ENCODE peak calls at places on chromosomes 13 and 19, in eight cellular contexts. One of them, this sample, is unnamed.

GRCh38 chr13:71785361-71785760 is 81.6 kb downstream of the DACH1 start:
- DNase-seq in activated CD8-positive, alpha-beta memory T cell treated with anti-CD3 and anti-CD28 coated beads for 1 hour: no peak
- DNase-seq in fibroblast of lung: no peak
- DNase-seq in lung microvascular endothelial cell: no peak
- DNase-seq in HFF-Myc: no peak
- DNase-seq in non-pigmented ciliary epithelial cell: no peak
- DNase-seq in ovary: no peak
- DNase-seq in SK-N-MC: no peak
- DNase-seq in this sample: no peak

GRCh38 chr13:28327761-28328607 is 166.9 kb downstream of the FLT1 start:
- DNase-seq in SK-N-MC: no peak
- DNase-seq in fibroblast of lung: no peak
- DNase-seq in HFF-Myc: no peak
- DNase-seq in non-pigmented ciliary epithelial cell: no peak
- DNase-seq in ovary: no peak
- DNase-seq in activated CD8-positive, alpha-beta memory T cell treated with anti-CD3 and anti-CD28 coated beads for 1 hour: no peak
- DNase-seq in lung microvascular endothelial cell: no peak
- DNase-seq in this sample: no peak

GRCh38 chr19:29277107-29277506 is 64.2 kb upstream of the UQCRFS1 start:
- DNase-seq in ovary: no peak
- DNase-seq in SK-N-MC: no peak
- DNase-seq in HFF-Myc: no peak
- DNase-seq in lung microvascular endothelial cell: no peak
- DNase-seq in non-pigmented ciliary epithelial cell: no peak
- DNase-seq in activated CD8-positive, alpha-beta memory T cell treated with anti-CD3 and anti-CD28 coated beads for 1 hour: peak; percentile 13
- DNase-seq in fibroblast of lung: no peak
- DNase-seq in this sample: no peak

GRCh38 chr13:99221567-99222239 is 21.0 kb downstream of the UBAC2 start:
- DNase-seq in fibroblast of lung: no peak
- DNase-seq in HFF-Myc: no peak
- DNase-seq in non-pigmented ciliary epithelial cell: no peak
- DNase-seq in activated CD8-positive, alpha-beta memory T cell treated with anti-CD3 and anti-CD28 coated beads for 1 hour: no peak
- DNase-seq in lung microvascular endothelial cell: no peak
- DNase-seq in ovary: no peak
- DNase-seq in SK-N-MC: no peak
- DNase-seq in this sample: no peak

GRCh38 chr19:6891761-6892385 is 4.5 kb downstream of the ADGRE1 start:
- DNase-seq in ovary: no peak
- DNase-seq in non-pigmented ciliary epithelial cell: no peak
- DNase-seq in fibroblast of lung: no peak
- DNase-seq in lung microvascular endothelial cell: no peak
- DNase-seq in HFF-Myc: no peak
- DNase-seq in SK-N-MC: peak; percentile 84
- DNase-seq in activated CD8-positive, alpha-beta memory T cell treated with anti-CD3 and anti-CD28 coated beads for 1 hour: no peak
- DNase-seq in this sample: no peak

GRCh38 chr19:10687518-10688288 is 13.5 kb upstream of the QTRT1 start:
- DNase-seq in fibroblast of lung: no peak
- DNase-seq in lung microvascular endothelial cell: no peak
- DNase-seq in non-pigmented ciliary epithelial cell: no peak
- DNase-seq in SK-N-MC: no peak
- DNase-seq in ovary: no peak
- DNase-seq in HFF-Myc: no peak
- DNase-seq in activated CD8-positive, alpha-beta memory T cell treated with anti-CD3 and anti-CD28 coated beads for 1 hour: no peak
- DNase-seq in this sample: no peak

GRCh38 chr13:43749503-43749902 is 37.3 kb downstream of the ENOX1 start:
- DNase-seq in SK-N-MC: no peak
- DNase-seq in ovary: no peak
- DNase-seq in activated CD8-positive, alpha-beta memory T cell treated with anti-CD3 and anti-CD28 coated beads for 1 hour: no peak
- DNase-seq in non-pigmented ciliary epithelial cell: no peak
- DNase-seq in lung microvascular endothelial cell: no peak
- DNase-seq in HFF-Myc: no peak
- DNase-seq in fibroblast of lung: no peak
- DNase-seq in this sample: no peak

GRCh38 chr19:45471866-45472556 is 4.2 kb downstream of the FOSB start:
- DNase-seq in fibroblast of lung: no peak
- DNase-seq in HFF-Myc: no peak
- DNase-seq in SK-N-MC: no peak
- DNase-seq in ovary: no peak
- DNase-seq in non-pigmented ciliary epithelial cell: no peak
- DNase-seq in lung microvascular endothelial cell: peak; percentile 18
- DNase-seq in activated CD8-positive, alpha-beta memory T cell treated with anti-CD3 and anti-CD28 coated beads for 1 hour: no peak
- DNase-seq in this sample: no peak

GRCh38 chr19:7648265-7649014 is 11.5 kb downstream of the STXBP2 start:
- DNase-seq in lung microvascular endothelial cell: no peak
- DNase-seq in activated CD8-positive, alpha-beta memory T cell treated with anti-CD3 and anti-CD28 coated beads for 1 hour: no peak
- DNase-seq in HFF-Myc: no peak
- DNase-seq in SK-N-MC: no peak
- DNase-seq in fibroblast of lung: no peak
- DNase-seq in ovary: no peak
- DNase-seq in non-pigmented ciliary epithelial cell: no peak
- DNase-seq in this sample: no peak

GRCh38 chr13:50078512-50079277 is 63.5 kb downstream of the KCNRG start:
- DNase-seq in fibroblast of lung: no peak
- DNase-seq in lung microvascular endothelial cell: no peak
- DNase-seq in ovary: no peak
- DNase-seq in activated CD8-positive, alpha-beta memory T cell treated with anti-CD3 and anti-CD28 coated beads for 1 hour: no peak
- DNase-seq in non-pigmented ciliary epithelial cell: no peak
- DNase-seq in SK-N-MC: no peak
- DNase-seq in HFF-Myc: no peak
- DNase-seq in this sample: no peak

GRCh38 chr19:52139291-52140076 is at the start of gene ZNF616:
- DNase-seq in ovary: peak; percentile 98
- DNase-seq in HFF-Myc: peak; percentile 77
- DNase-seq in SK-N-MC: peak; percentile 81
- DNase-seq in lung microvascular endothelial cell: peak; percentile 96
- DNase-seq in fibroblast of lung: peak; percentile 90
- DNase-seq in activated CD8-positive, alpha-beta memory T cell treated with anti-CD3 and anti-CD28 coated beads for 1 hour: peak; percentile 97
- DNase-seq in non-pigmented ciliary epithelial cell: peak; percentile 67
- DNase-seq in this sample: peak; percentile 97

GRCh38 chr13:79647518-79647917 is 166.6 kb downstream of the NDFIP2 start:
- DNase-seq in fibroblast of lung: no peak
- DNase-seq in ovary: no peak
- DNase-seq in activated CD8-positive, alpha-beta memory T cell treated with anti-CD3 and anti-CD28 coated beads for 1 hour: no peak
- DNase-seq in SK-N-MC: no peak
- DNase-seq in lung microvascular endothelial cell: peak; percentile 10
- DNase-seq in HFF-Myc: no peak
- DNase-seq in non-pigmented ciliary epithelial cell: no peak
- DNase-seq in this sample: no peak

GRCh38 chr13:109628251-109628699 is 158.1 kb downstream of the IRS2 start:
- DNase-seq in fibroblast of lung: peak; percentile 88
- DNase-seq in SK-N-MC: no peak
- DNase-seq in HFF-Myc: no peak
- DNase-seq in activated CD8-positive, alpha-beta memory T cell treated with anti-CD3 and anti-CD28 coated beads for 1 hour: no peak
- DNase-seq in ovary: no peak
- DNase-seq in lung microvascular endothelial cell: no peak
- DNase-seq in non-pigmented ciliary epithelial cell: peak; percentile 56
- DNase-seq in this sample: no peak

GRCh38 chr19:56842421-56842820 is 1.9 kb upstream of the PEG3 start:
- DNase-seq in SK-N-MC: no peak
- DNase-seq in fibroblast of lung: no peak
- DNase-seq in non-pigmented ciliary epithelial cell: no peak
- DNase-seq in activated CD8-positive, alpha-beta memory T cell treated with anti-CD3 and anti-CD28 coated beads for 1 hour: no peak
- DNase-seq in HFF-Myc: no peak
- DNase-seq in ovary: no peak
- DNase-seq in lung microvascular endothelial cell: no peak
- DNase-seq in this sample: no peak

GRCh38 chr13:72696590-72696989 is 30.8 kb downstream of the MZT1 start:
- DNase-seq in SK-N-MC: no peak
- DNase-seq in activated CD8-positive, alpha-beta memory T cell treated with anti-CD3 and anti-CD28 coated beads for 1 hour: no peak
- DNase-seq in lung microvascular endothelial cell: peak; percentile 60
- DNase-seq in non-pigmented ciliary epithelial cell: no peak
- DNase-seq in fibroblast of lung: no peak
- DNase-seq in HFF-Myc: no peak
- DNase-seq in ovary: no peak
- DNase-seq in this sample: no peak

GRCh38 chr19:2291185-2291751 is 9.3 kb upstream of the PEAK3 start:
- DNase-seq in fibroblast of lung: no peak
- DNase-seq in non-pigmented ciliary epithelial cell: no peak
- DNase-seq in SK-N-MC: no peak
- DNase-seq in ovary: no peak
- DNase-seq in activated CD8-positive, alpha-beta memory T cell treated with anti-CD3 and anti-CD28 coated beads for 1 hour: no peak
- DNase-seq in HFF-Myc: no peak
- DNase-seq in lung microvascular endothelial cell: peak; percentile 38
- DNase-seq in this sample: no peak

GRCh38 chr19:1161716-1162115 is 12.4 kb downstream of the SBNO2 start:
- DNase-seq in non-pigmented ciliary epithelial cell: no peak
- DNase-seq in HFF-Myc: no peak
- DNase-seq in SK-N-MC: no peak
- DNase-seq in ovary: no peak
- DNase-seq in fibroblast of lung: no peak
- DNase-seq in lung microvascular endothelial cell: no peak
- DNase-seq in activated CD8-positive, alpha-beta memory T cell treated with anti-CD3 and anti-CD28 coated beads for 1 hour: no peak
- DNase-seq in this sample: no peak

GRCh38 chr19:34712606-34713261 is 21.3 kb upstream of the ZNF181 start:
- DNase-seq in ovary: no peak
- DNase-seq in HFF-Myc: peak; percentile 52
- DNase-seq in non-pigmented ciliary epithelial cell: peak; percentile 34
- DNase-seq in SK-N-MC: peak; percentile 53
- DNase-seq in lung microvascular endothelial cell: peak; percentile 93
- DNase-seq in fibroblast of lung: peak; percentile 59
- DNase-seq in activated CD8-positive, alpha-beta memory T cell treated with anti-CD3 and anti-CD28 coated beads for 1 hour: no peak
- DNase-seq in this sample: peak; percentile 24

GRCh38 chr19:33344210-33344609 is 29.3 kb upstream of the CEBPG start:
- DNase-seq in fibroblast of lung: no peak
- DNase-seq in non-pigmented ciliary epithelial cell: no peak
- DNase-seq in activated CD8-positive, alpha-beta memory T cell treated with anti-CD3 and anti-CD28 coated beads for 1 hour: no peak
- DNase-seq in SK-N-MC: no peak
- DNase-seq in HFF-Myc: no peak
- DNase-seq in ovary: no peak
- DNase-seq in lung microvascular endothelial cell: no peak
- DNase-seq in this sample: peak; percentile 41

GRCh38 chr19:34120846-34121639 is 51.3 kb upstream of the LSM14A start:
- DNase-seq in lung microvascular endothelial cell: peak; percentile 72
- DNase-seq in HFF-Myc: no peak
- DNase-seq in activated CD8-positive, alpha-beta memory T cell treated with anti-CD3 and anti-CD28 coated beads for 1 hour: peak; percentile 23
- DNase-seq in ovary: no peak
- DNase-seq in SK-N-MC: peak; percentile 18
- DNase-seq in non-pigmented ciliary epithelial cell: no peak
- DNase-seq in fibroblast of lung: peak; percentile 34
- DNase-seq in this sample: no peak

GRCh38 chr19:45638930-45639729 is at the start of gene EML2:
- DNase-seq in fibroblast of lung: peak; percentile 39
- DNase-seq in HFF-Myc: no peak
- DNase-seq in non-pigmented ciliary epithelial cell: no peak
- DNase-seq in SK-N-MC: no peak
- DNase-seq in ovary: peak; percentile 21
- DNase-seq in lung microvascular endothelial cell: peak; percentile 32
- DNase-seq in activated CD8-positive, alpha-beta memory T cell treated with anti-CD3 and anti-CD28 coated beads for 1 hour: peak; percentile 39
- DNase-seq in this sample: no peak

GRCh38 chr13:36344886-36345437 is 1.2 kb downstream of the SPART start:
- DNase-seq in non-pigmented ciliary epithelial cell: no peak
- DNase-seq in activated CD8-positive, alpha-beta memory T cell treated with anti-CD3 and anti-CD28 coated beads for 1 hour: no peak
- DNase-seq in SK-N-MC: no peak
- DNase-seq in HFF-Myc: no peak
- DNase-seq in ovary: peak; percentile 18
- DNase-seq in lung microvascular endothelial cell: peak; percentile 26
- DNase-seq in fibroblast of lung: peak; percentile 17
- DNase-seq in this sample: peak; percentile 29

GRCh38 chr19:18920400-18920799 is 885 bp downstream of the DDX49 start:
- DNase-seq in fibroblast of lung: no peak
- DNase-seq in lung microvascular endothelial cell: no peak
- DNase-seq in non-pigmented ciliary epithelial cell: no peak
- DNase-seq in ovary: no peak
- DNase-seq in activated CD8-positive, alpha-beta memory T cell treated with anti-CD3 and anti-CD28 coated beads for 1 hour: no peak
- DNase-seq in SK-N-MC: no peak
- DNase-seq in HFF-Myc: no peak
- DNase-seq in this sample: no peak

GRCh38 chr13:32427852-32428580 is at the start of gene N4BP2L1:
- DNase-seq in activated CD8-positive, alpha-beta memory T cell treated with anti-CD3 and anti-CD28 coated beads for 1 hour: peak; percentile 66
- DNase-seq in non-pigmented ciliary epithelial cell: no peak
- DNase-seq in ovary: peak; percentile 86
- DNase-seq in fibroblast of lung: peak; percentile 33
- DNase-seq in HFF-Myc: no peak
- DNase-seq in SK-N-MC: no peak
- DNase-seq in lung microvascular endothelial cell: peak; percentile 81
- DNase-seq in this sample: peak; percentile 75

GRCh38 chr19:48216933-48217332 is 38.8 kb downstream of the CARD8 start:
- DNase-seq in activated CD8-positive, alpha-beta memory T cell treated with anti-CD3 and anti-CD28 coated beads for 1 hour: no peak
- DNase-seq in HFF-Myc: no peak
- DNase-seq in fibroblast of lung: no peak
- DNase-seq in ovary: no peak
- DNase-seq in non-pigmented ciliary epithelial cell: no peak
- DNase-seq in SK-N-MC: no peak
- DNase-seq in lung microvascular endothelial cell: no peak
- DNase-seq in this sample: no peak

GRCh38 chr19:48415395-48415794 is 21.9 kb downstream of the GRIN2D start:
- DNase-seq in ovary: no peak
- DNase-seq in lung microvascular endothelial cell: peak; percentile 90
- DNase-seq in activated CD8-positive, alpha-beta memory T cell treated with anti-CD3 and anti-CD28 coated beads for 1 hour: peak; percentile 41
- DNase-seq in non-pigmented ciliary epithelial cell: no peak
- DNase-seq in fibroblast of lung: peak; percentile 51
- DNase-seq in HFF-Myc: no peak
- DNase-seq in SK-N-MC: no peak
- DNase-seq in this sample: no peak

GRCh38 chr13:35592457-35592856 is 116.0 kb upstream of the MAB21L1 start:
- DNase-seq in ovary: no peak
- DNase-seq in fibroblast of lung: no peak
- DNase-seq in HFF-Myc: no peak
- DNase-seq in non-pigmented ciliary epithelial cell: no peak
- DNase-seq in lung microvascular endothelial cell: no peak
- DNase-seq in SK-N-MC: no peak
- DNase-seq in activated CD8-positive, alpha-beta memory T cell treated with anti-CD3 and anti-CD28 coated beads for 1 hour: no peak
- DNase-seq in this sample: no peak

This sample was measured in uterus.